ENCODE peak calls at places on chromosomes 3 and 15, in nine cellular contexts. E is dorsolateral prefrontal cortex, M is esophagus muscularis mucosa, Y is left ventricle myocardium inferior, Z is glutamatergic neuron, J is neural crest cell, H is adrenal gland, U is GM20000, T is HL-60. W is an unnamed sample.

GRCh38 chr3:42843730-42844713 is 31.7 kb downstream of the CYP8B1 start:
- DNase-seq in J (no peak), E (no peak), Z (no peak), M (no peak), H (no peak), T (no peak), Y (no peak), U (no peak), W (no peak)

GRCh38 chr3:139110072-139110830 is 65.6 kb upstream of the PRR23C start:
- DNase-seq in Y (peak), M (peak), T (no peak), J (no peak), H (peak), U (no peak), Z (no peak), E (no peak), W (no peak)

GRCh38 chr3:88589131-88589530 is 439.4 kb downstream of the C3orf38 start:
- DNase-seq in T (no peak), H (no peak), J (no peak), Y (no peak), E (no peak), M (no peak), Z (no peak), U (no peak), W (no peak)

GRCh38 chr3:170967682-170968081 is 58.8 kb downstream of the SLC2A2 start:
- DNase-seq in Z (no peak), T (peak), H (no peak), J (no peak), M (no peak), E (no peak), U (no peak), Y (no peak), W (no peak)

GRCh38 chr3:44058022-44058867 is 183.4 kb upstream of the TOPAZ1 start:
- DNase-seq in J (no peak), E (peak), Y (no peak), T (no peak), H (no peak), Z (no peak), U (peak), M (no peak), W (peak)

GRCh38 chr3:169234595-169234994 is 428.9 kb downstream of the MECOM start:
- DNase-seq in M (no peak), U (no peak), Z (no peak), J (no peak), Y (no peak), H (no peak), T (no peak), E (no peak), W (no peak)

GRCh38 chr3:157127268-157127667 is 32.7 kb downstream of the CCNL1 start:
- DNase-seq in Z (no peak), M (peak), E (no peak), U (no peak), Y (no peak), T (no peak), H (no peak), J (no peak), W (no peak)

GRCh38 chr3:72520690-72521308 is 327.4 kb downstream of the SHQ1 start:
- DNase-seq in T (no peak), H (no peak), Y (no peak), M (no peak), Z (no peak), J (no peak), U (peak), E (no peak), W (peak)

GRCh38 chr3:101065962-101066361 is 72.7 kb upstream of the ABI3BP start:
- DNase-seq in E (no peak), M (no peak), Z (no peak), H (no peak), T (no peak), J (no peak), Y (no peak), U (no peak), W (no peak)

GRCh38 chr3:78736863-78737262 is 1030.9 kb downstream of the ROBO1 start:
- DNase-seq in U (no peak), Y (no peak), T (no peak), M (no peak), J (no peak), E (no peak), H (no peak), Z (no peak), W (no peak)

GRCh38 chr3:72171461-72171860 is 386.5 kb upstream of the PROK2 start:
- DNase-seq in M (no peak), U (no peak), H (no peak), Z (no peak), J (no peak), Y (no peak), T (no peak), E (peak), W (no peak)

GRCh38 chr3:76487446-76487845 is 552.5 kb upstream of the ROBO2 start:
- DNase-seq in H (no peak), E (no peak), Z (no peak), J (no peak), Y (no peak), M (no peak), U (no peak), T (no peak), W (no peak)

GRCh38 chr15:58357529-58358476 is 74.0 kb upstream of the LIPC start:
- DNase-seq in E (no peak), M (peak), T (no peak), Y (no peak), Z (no peak), H (no peak), J (no peak), U (no peak), W (peak)

GRCh38 chr3:113507501-113508067 is 7.4 kb downstream of the SPICE1 start:
- DNase-seq in Y (no peak), M (no peak), J (no peak), E (no peak), H (no peak), U (no peak), T (no peak), Z (no peak), W (no peak)

GRCh38 chr3:37907906-37908305 is 46.2 kb downstream of the CTDSPL start:
- DNase-seq in J (no peak), U (peak), H (no peak), E (peak), Y (no peak), M (no peak), Z (no peak), T (no peak), W (peak)

GRCh38 chr15:81942157-81942556 is 103.7 kb downstream of the MEX3B start:
- DNase-seq in U (no peak), H (no peak), M (no peak), Y (no peak), T (peak), Z (no peak), E (no peak), J (no peak), W (no peak)

GRCh38 chr3:123753321-123753720 is 130.8 kb downstream of the MYLK start:
- DNase-seq in U (no peak), H (no peak), Z (no peak), E (no peak), J (no peak), T (no peak), Y (no peak), M (no peak), W (no peak)

GRCh38 chr3:117603097-117603496 is 893.5 kb downstream of the TUSC7 start:
- DNase-seq in J (no peak), T (peak), E (no peak), Z (no peak), H (no peak), Y (no peak), U (no peak), M (no peak), W (no peak)

GRCh38 chr3:111695584-111696213 is 100.6 kb upstream of the ZBED2 start:
- DNase-seq in M (no peak), H (no peak), U (no peak), T (no peak), E (no peak), J (no peak), Z (no peak), Y (no peak), W (peak)

GRCh38 chr3:194142156-194142910 is 6.4 kb downstream of the HES1 start:
- DNase-seq in J (no peak), T (no peak), E (no peak), U (no peak), H (peak), M (no peak), Y (peak), Z (no peak), W (no peak)

GRCh38 chr3:23583980-23584736 is 221.6 kb upstream of the UBE2E1 start:
- DNase-seq in J (no peak), Z (no peak), U (no peak), T (no peak), E (no peak), H (no peak), M (peak), Y (no peak), W (no peak)

GRCh38 chr3:116288480-116288879 is 156.8 kb downstream of the LSAMP start:
- DNase-seq in T (no peak), Y (no peak), M (no peak), J (no peak), U (no peak), E (no peak), H (no peak), Z (no peak), W (no peak)

GRCh38 chr3:138640537-138640936 is 32.0 kb downstream of the FAIM start:
- DNase-seq in M (no peak), J (no peak), H (no peak), U (no peak), T (no peak), Y (no peak), E (no peak), Z (no peak), W (no peak)

GRCh38 chr3:142853270-142854163 is 35.4 kb downstream of the PCOLCE2 start:
- DNase-seq in Z (no peak), U (no peak), Y (peak), J (no peak), T (no peak), H (peak), M (no peak), E (no peak), W (no peak)

GRCh38 chr3:112718516-112718915 is 77.6 kb upstream of the CCDC80 start:
- DNase-seq in T (no peak), U (no peak), E (no peak), M (no peak), H (no peak), J (no peak), Z (no peak), Y (no peak), W (no peak)

GRCh38 chr15:90184119-90184785 is 16.9 kb upstream of the SEMA4B start:
- DNase-seq in Z (no peak), T (no peak), M (no peak), E (peak), U (peak), Y (peak), J (peak), H (peak), W (peak)

GRCh38 chr3:69791919-69792399 is 52.7 kb downstream of the MITF start:
- DNase-seq in Z (no peak), J (no peak), E (no peak), T (no peak), U (no peak), M (no peak), Y (no peak), H (no peak), W (no peak)

GRCh38 chr15:70794596-70795310 is 31.4 kb upstream of the UACA start:
- DNase-seq in J (no peak), H (no peak), M (no peak), U (no peak), Y (no peak), T (no peak), Z (no peak), E (no peak), W (no peak)

GRCh38 chr15:85693277-85693676 is 101.4 kb downstream of the KLHL25 start:
- DNase-seq in H (no peak), Z (no peak), E (no peak), J (no peak), Y (no peak), T (no peak), U (no peak), M (no peak), W (no peak)

GRCh38 chr3:49788056-49788455 is 1.7 kb upstream of the IP6K1 start:
- DNase-seq in M (no peak), T (no peak), H (no peak), J (no peak), E (peak), Z (no peak), Y (no peak), U (peak), W (no peak)

GRCh38 chr3:28835751-28836150 is 445.1 kb upstream of the RBMS3 start:
- DNase-seq in E (peak), J (no peak), U (no peak), Z (no peak), H (no peak), Y (no peak), T (no peak), M (no peak), W (no peak)

GRCh38 chr3:50132421-50133282 is 22.5 kb upstream of the SEMA3F start:
- DNase-seq in M (no peak), H (no peak), T (no peak), J (no peak), E (no peak), Z (no peak), Y (no peak), U (no peak), W (no peak)

GRCh38 chr3:152595975-152596832 is 238.7 kb upstream of the P2RY1 start:
- DNase-seq in J (no peak), U (peak), M (no peak), Y (no peak), E (no peak), H (peak), T (peak), Z (no peak), W (peak)

DNA sequence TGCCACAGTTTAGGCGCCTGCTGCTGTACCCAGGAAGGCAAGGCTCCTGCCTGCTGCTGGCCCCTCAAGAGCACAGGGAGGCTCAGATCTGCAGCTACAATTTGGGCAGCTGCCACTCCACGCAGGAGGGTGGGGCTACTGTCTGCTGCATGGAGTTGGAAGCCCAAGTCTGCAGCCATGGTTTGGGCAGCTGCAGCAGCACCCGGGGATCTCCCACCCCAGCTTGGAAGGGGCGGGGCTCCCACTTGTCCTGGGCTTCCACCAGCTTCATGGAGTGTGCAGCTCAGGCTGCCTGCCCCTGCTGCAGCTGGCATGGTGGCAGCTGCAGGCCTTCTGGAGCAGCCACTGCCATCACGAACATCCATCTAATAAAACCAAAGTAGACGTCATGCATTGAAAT is 512.9 kb downstream of the PYDC2 start:
- DNase-seq in Y (no peak), J (no peak), Z (no peak), U (no peak), E (no peak), T (no peak), H (no peak), M (no peak), W (no peak)
- TF ChIP-seq CTCF in Y (no peak), J (no peak), Z (no peak), U (no peak), E (no peak), T (no peak), H (no peak), M (no peak), W (no peak)

GRCh38 chr3:150793641-150794040 is 30.7 kb upstream of the SIAH2 start:
- DNase-seq in U (no peak), Z (no peak), H (no peak), J (no peak), E (no peak), T (no peak), M (peak), Y (no peak), W (no peak)
- TF ChIP-seq CTCF in U (no peak), Z (no peak), H (no peak), J (no peak), E (no peak), T (no peak), M (no peak), Y (no peak), W (no peak)

GRCh38 chr3:160162440-160162839 is 62.8 kb upstream of the C3orf80 start:
- DNase-seq in T (no peak), J (peak), Y (no peak), E (no peak), Z (peak), U (no peak), H (no peak), M (peak), W (no peak)

GRCh38 chr3:160168290-160168689 is 56.9 kb upstream of the C3orf80 start:
- DNase-seq in J (no peak), E (no peak), Z (no peak), T (no peak), H (no peak), M (no peak), U (no peak), Y (no peak), W (no peak)

GRCh38 chr3:160159346-160159745 is 65.9 kb upstream of the C3orf80 start:
- DNase-seq in H (no peak), E (no peak), Y (no peak), T (no peak), J (no peak), U (no peak), Z (no peak), M (no peak), W (no peak)

GRCh38 chr3:160159806-160160205 is 65.4 kb upstream of the C3orf80 start:
- DNase-seq in U (no peak), Y (no peak), T (no peak), J (no peak), H (no peak), E (no peak), M (no peak), Z (no peak), W (no peak)

DNA sequence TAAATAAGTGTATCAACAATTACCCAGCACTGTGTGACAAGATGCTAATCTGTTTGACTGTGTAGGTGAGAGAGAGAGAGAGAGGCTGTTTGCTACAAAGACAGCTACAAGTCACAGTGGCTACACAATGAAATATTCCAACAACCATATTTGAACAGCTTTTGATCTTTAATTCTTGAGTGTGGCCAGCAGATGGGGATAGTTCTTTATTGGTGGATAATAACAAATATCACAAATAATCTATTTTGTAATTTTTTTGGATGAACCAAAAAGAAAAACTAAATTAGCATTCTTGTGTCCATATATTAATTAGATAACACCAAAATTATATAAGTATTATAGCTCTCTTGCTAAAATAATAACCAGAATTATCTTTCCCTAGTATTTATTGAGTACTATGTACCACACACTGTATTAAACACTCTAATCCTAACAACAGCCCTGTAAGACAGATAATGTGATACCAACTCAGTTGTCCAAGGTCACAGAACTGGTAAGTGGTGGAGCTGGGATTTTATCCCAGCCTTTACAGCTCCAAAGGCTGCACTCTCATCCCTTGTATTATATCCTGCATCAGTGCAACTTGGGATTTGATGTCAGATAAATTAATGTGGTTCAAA is 61.9 kb upstream of the C3orf80 start:
- DNase-seq in T (no peak), E (no peak), Z (no peak), J (no peak), Y (no peak), H (no peak), U (no peak), M (peak), W (no peak)
- TF ChIP-seq CTCF in T (no peak), E (peak), Z (no peak), J (peak), Y (peak), H (peak), U (peak), M (peak), W (peak)

GRCh38 chr15:59360896-59361295 is 11.8 kb downstream of the MYO1E start:
- DNase-seq in M (no peak), U (no peak), Z (no peak), Y (no peak), T (no peak), E (no peak), H (no peak), J (no peak), W (no peak)

GRCh38 chr15:59355730-59356129 is 16.9 kb downstream of the MYO1E start:
- DNase-seq in E (no peak), U (no peak), M (no peak), Z (no peak), T (no peak), J (no peak), H (no peak), Y (no peak), W (no peak)

GRCh38 chr15:59364238-59364637 is 8.4 kb downstream of the MYO1E start:
- DNase-seq in J (no peak), Z (no peak), T (no peak), H (no peak), M (no peak), U (no peak), Y (no peak), E (no peak), W (no peak)

GRCh38 chr15:59362339-59362738 is 10.3 kb downstream of the MYO1E start:
- DNase-seq in U (no peak), Y (no peak), E (no peak), J (no peak), T (no peak), Z (no peak), M (no peak), H (no peak), W (no peak)

DNA sequence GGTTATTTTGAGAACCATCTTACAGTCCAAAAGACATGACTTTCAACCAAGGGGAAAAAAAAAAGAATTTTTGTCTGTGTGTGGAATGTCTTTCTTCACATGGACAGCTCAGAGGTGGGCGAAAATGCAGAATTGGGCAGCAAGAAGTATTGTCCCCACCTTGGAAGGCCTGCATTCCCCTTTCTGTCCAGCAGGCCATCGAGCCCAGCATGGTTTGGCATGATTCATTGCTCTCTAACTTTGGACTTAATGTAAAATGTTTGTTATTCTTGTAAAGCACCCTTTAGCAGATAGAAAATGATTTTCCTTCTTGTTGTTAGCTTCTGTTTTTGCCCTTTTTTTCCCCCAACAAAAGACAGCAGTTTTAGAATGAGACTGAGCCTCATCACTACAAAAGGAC is 12.4 kb downstream of the MYO1E start:
- DNase-seq in M (no peak), E (no peak), T (no peak), Y (no peak), H (no peak), J (no peak), Z (no peak), U (no peak), W (no peak)
- TF ChIP-seq CTCF in M (no peak), E (no peak), T (no peak), Y (peak), H (peak), J (peak), Z (peak), U (no peak), W (no peak)

GRCh38 chr3:128254967-128255366 is 101.7 kb downstream of the EEFSEC start:
- DNase-seq in E (no peak), Z (no peak), Y (no peak), U (no peak), H (no peak), T (no peak), J (no peak), M (no peak), W (no peak)
- TF ChIP-seq CTCF in E (no peak), Z (no peak), Y (no peak), U (no peak), H (no peak), T (no peak), J (no peak), M (no peak), W (no peak)

GRCh38 chr3:908839-909238 is 184.0 kb upstream of the CNTN6 start:
- DNase-seq in Y (no peak), J (no peak), H (no peak), Z (peak), T (no peak), U (no peak), M (no peak), E (no peak), W (no peak)
- TF ChIP-seq CTCF in Y (no peak), J (peak), H (no peak), Z (peak), T (no peak), U (no peak), M (no peak), E (no peak), W (no peak)